ENCODE peak calls at places on chromosomes 4 and X, in nine cellular contexts. T, D, A, U, J, W, C, X and F are unnamed samples. For H3K36me3, the result is how much of the 10 kb centered on the place peaks cover.

GRCh38 chr4:156515295-156515694 is 456.3 kb downstream of the PDGFC start:
- DNase-seq in T (no peak), D (no peak), A (no peak), U (peak), J (no peak), W (no peak), C (no peak), X (no peak), F (no peak)

GRCh38 chr4:22091351-22091731 is 142.8 kb upstream of the KCNIP4 start:
- DNase-seq in T (no peak), D (no peak), A (no peak), U (no peak), J (no peak), W (no peak), C (no peak), X (no peak), F (no peak)

GRCh38 chr4:141575884-141576283 is 60.5 kb upstream of the IL15 start:
- DNase-seq in T (no peak), D (no peak), A (no peak), U (no peak), J (no peak), W (no peak), C (no peak), X (no peak), F (no peak)

GRCh38 chr4:153038493-153039311 is 102.6 kb downstream of the FHDC1 start:
- DNase-seq in T (no peak), D (no peak), A (no peak), U (no peak), J (no peak), W (no peak), C (no peak), X (no peak), F (no peak)

GRCh38 chr4:173424899-173425805 is 26.2 kb upstream of the SCRG1 start:
- DNase-seq in T (no peak), D (no peak), A (no peak), U (no peak), J (peak), W (no peak), C (no peak), X (no peak), F (peak)

GRCh38 chrX:68534696-68535095 is 35.8 kb downstream of the YIPF6 start:
- DNase-seq in T (no peak), D (no peak), A (no peak), U (no peak), J (no peak), W (no peak), C (no peak), X (no peak), F (no peak)

GRCh38 chr4:26300314-26301307 is 20.2 kb upstream of the RBPJ start:
- DNase-seq in T (no peak), D (no peak), A (no peak), U (no peak), J (no peak), W (no peak), C (no peak), X (no peak), F (no peak)

GRCh38 chr4:105923507-105924238 is 28.4 kb downstream of the NPNT start:
- DNase-seq in T (peak), D (no peak), A (no peak), U (peak), J (peak), W (peak), C (no peak), X (no peak), F (no peak)

GRCh38 chr4:130432289-130432688 is 1336.3 kb downstream of the C4orf33 start:
- DNase-seq in T (no peak), D (no peak), A (no peak), U (no peak), J (no peak), W (no peak), C (no peak), X (no peak), F (no peak)

GRCh38 chr4:3615386-3616286 is 83.4 kb upstream of the LRPAP1 start:
- DNase-seq in T (no peak), D (no peak), A (no peak), U (no peak), J (no peak), W (no peak), C (no peak), X (no peak), F (no peak)

GRCh38 chr4:124334119-124334518 is 378.4 kb downstream of the ANKRD50 start:
- DNase-seq in T (peak), D (peak), A (no peak), U (peak), J (peak), W (peak), C (peak), X (peak), F (peak)

GRCh38 chrX:13742397-13743176 is 8.0 kb downstream of the OFD1 start:
- DNase-seq in T (no peak), D (no peak), A (no peak), U (peak), J (no peak), W (no peak), C (no peak), X (peak), F (peak)

GRCh38 chr4:109155112-109155511 is 147.3 kb downstream of the COL25A1 start:
- DNase-seq in T (no peak), D (no peak), A (no peak), U (no peak), J (no peak), W (no peak), C (no peak), X (no peak), F (no peak)

GRCh38 chr4:70759126-70759525 is 37.4 kb downstream of the RUFY3 start:
- DNase-seq in T (peak), D (no peak), A (no peak), U (no peak), J (no peak), W (no peak), C (no peak), X (no peak), F (no peak)

GRCh38 chr4:153239409-153239808 is 35.2 kb downstream of the TRIM2 start:
- DNase-seq in T (no peak), D (no peak), A (no peak), U (no peak), J (no peak), W (no peak), C (no peak), X (no peak), F (no peak)

GRCh38 chrX:12439396-12439795 is 301.1 kb downstream of the FRMPD4 start:
- DNase-seq in T (peak), D (no peak), A (no peak), U (no peak), J (no peak), W (no peak), C (no peak), X (no peak), F (no peak)

GRCh38 chr4:184432127-184432922 is 42.0 kb downstream of the IRF2 start:
- DNase-seq in T (no peak), D (no peak), A (no peak), U (no peak), J (no peak), W (no peak), C (no peak), X (no peak), F (no peak)

DNA sequence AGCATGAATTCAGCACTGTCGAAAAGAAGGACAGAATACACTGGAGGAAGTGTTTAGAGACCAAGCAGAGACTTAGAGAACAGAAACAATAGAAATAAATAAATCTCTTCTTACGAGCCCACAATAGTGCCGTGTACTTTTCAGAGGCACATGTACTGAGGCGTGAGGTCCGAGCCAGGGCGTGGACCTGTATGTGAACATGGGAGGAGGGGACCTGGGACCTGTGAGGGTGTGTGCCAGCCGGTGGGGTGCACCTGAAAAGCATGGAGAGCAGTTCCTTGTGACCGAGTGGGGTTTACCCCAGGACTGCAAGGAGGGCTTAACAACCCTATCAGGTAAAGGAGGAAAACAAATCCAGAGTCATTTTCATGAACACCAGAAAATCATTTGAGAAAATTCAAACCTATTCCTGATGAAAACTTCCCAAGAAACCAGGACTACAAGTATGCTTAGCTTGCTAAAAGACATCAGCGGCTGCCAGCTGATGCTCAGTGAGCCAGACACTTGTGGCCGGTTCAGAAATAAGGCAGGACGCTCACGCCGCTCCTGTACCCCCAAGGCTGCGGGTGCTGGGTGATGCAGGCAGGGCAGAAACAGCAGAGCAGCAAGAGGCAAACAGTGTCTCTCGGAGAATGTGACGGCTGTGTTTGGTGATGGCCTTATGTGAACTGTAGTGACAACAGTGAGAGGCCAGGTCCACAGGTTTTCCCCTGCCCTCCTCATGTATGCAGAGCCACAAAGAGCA is 37.1 kb downstream of the NELFA start:
- DNase-seq in T (no peak), D (no peak), A (no peak), U (no peak), J (no peak), W (no peak), C (no peak), X (no peak), F (no peak)
- H3K36me3 ChIP-seq in T (under half), D (under half), A (under half), U (under half), J (under half), W (under half), C (under half), X (half or more), F (under half)

GRCh38 chrX:72536542-72536941 is 36.1 kb downstream of the HDAC8 start:
- DNase-seq in T (no peak), D (no peak), A (no peak), U (no peak), J (no peak), W (no peak), C (no peak), X (no peak), F (no peak)

GRCh38 chrX:72545990-72546389 is 26.7 kb downstream of the HDAC8 start:
- DNase-seq in T (no peak), D (peak), A (no peak), U (no peak), J (no peak), W (no peak), C (no peak), X (no peak), F (peak)

GRCh38 chrX:72539822-72540221 is 32.8 kb downstream of the HDAC8 start:
- DNase-seq in T (no peak), D (no peak), A (no peak), U (no peak), J (no peak), W (no peak), C (no peak), X (no peak), F (no peak)

DNA sequence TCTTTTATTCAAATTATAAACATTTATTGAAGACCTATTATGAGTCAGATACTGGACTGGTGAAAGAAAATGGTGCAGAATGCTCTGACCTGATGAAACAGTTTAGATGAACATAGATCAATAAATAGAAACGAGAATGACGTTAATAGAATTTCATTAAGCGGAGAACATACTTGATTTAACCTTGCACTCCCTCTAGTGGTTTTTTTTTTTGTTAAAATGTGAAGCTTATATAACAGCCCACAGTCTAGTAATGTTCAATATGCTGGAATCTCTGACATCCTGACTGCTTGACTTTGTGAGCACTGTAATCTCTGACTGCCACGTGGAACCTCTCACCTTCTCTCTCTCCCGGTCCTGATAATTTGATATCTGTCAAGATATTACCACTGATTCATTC is 32.3 kb downstream of the HDAC8 start:
- DNase-seq in T (no peak), D (no peak), A (no peak), U (peak), J (peak), W (no peak), C (no peak), X (peak), F (peak)
- TF ChIP-seq CTCF in T (peak), D (no peak), A (no peak), U (no peak), J (peak), W (no peak), C (peak), X (peak), F (peak)

GRCh38 chrX:149060921-149061320 is 444.2 kb downstream of the IDS start:
- DNase-seq in T (peak), D (no peak), A (no peak), U (peak), J (no peak), W (no peak), C (no peak), X (no peak), F (no peak)
- H3K36me3 ChIP-seq in T (under half), D (under half), A (under half), U (under half), J (under half), W (under half), C (under half), X (under half), F (under half)

DNA sequence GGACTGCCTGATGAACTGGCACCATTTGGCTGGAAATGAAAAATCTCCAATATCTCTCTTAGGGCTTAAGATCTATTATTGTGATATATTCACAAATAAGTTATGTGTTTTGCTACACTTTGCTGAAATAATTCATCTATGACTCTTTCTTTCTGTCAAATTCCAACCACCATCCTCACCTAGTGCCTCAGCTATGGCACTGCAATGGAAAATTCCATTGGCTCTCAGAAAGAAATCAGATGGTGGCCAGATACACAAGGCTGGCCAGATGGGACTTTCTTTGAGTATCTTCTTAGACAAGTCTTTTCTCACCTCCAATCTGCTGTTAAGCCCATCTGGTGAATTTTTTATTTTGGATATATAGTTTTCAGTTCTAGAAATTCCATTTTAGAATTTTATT is 28.0 kb downstream of the NAT8L start:
- DNase-seq in T (no peak), D (no peak), A (no peak), U (no peak), J (no peak), W (no peak), C (no peak), X (no peak), F (no peak)
- TF ChIP-seq CTCF in T (peak), D (no peak), A (no peak), U (no peak), J (peak), W (no peak), C (no peak), X (no peak), F (no peak)

DNA sequence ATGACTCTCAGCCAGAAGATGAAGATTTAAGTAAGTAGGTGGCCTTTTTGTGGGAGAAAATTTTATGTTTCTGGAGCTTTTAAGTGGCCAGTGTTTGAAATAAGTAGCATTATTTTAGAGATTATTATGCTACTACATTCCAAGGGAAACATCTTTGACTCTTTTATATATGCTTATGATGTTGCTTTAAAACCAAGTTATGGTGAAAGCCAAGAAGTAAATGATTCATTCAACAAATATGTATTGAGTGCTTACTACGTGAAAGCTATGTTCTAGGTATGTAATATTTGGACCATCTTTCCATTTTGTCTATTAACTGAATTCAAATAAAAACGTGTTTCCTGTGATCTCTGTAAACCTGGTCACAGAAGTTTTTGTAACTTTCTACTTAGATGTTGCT is 58.3 kb downstream of the ZFX start:
- DNase-seq in T (no peak), D (no peak), A (no peak), U (peak), J (no peak), W (no peak), C (no peak), X (no peak), F (no peak)
- H3K36me3 ChIP-seq in T (under half), D (under half), A (under half), U (under half), J (under half), W (under half), C (under half), X (half or more), F (half or more)

GRCh38 chr4:69154021-69154420 is 57.7 kb downstream of the UGT2B7 start:
- DNase-seq in T (no peak), D (no peak), A (no peak), U (no peak), J (no peak), W (no peak), C (no peak), X (no peak), F (no peak)

GRCh38 chr4:69156913-69157312 is 57.6 kb downstream of the UGT2B11 start:
- DNase-seq in T (peak), D (no peak), A (no peak), U (peak), J (no peak), W (no peak), C (no peak), X (no peak), F (no peak)
- TF ChIP-seq CTCF in T (peak), D (no peak), A (no peak), U (peak), J (peak), W (no peak), C (peak), X (peak), F (peak)